ENCODE peak calls at places on chromosomes 16 and 17, in four cellular contexts. B is K562, S is GM12878, H is HL-60. P is an unnamed sample.

GRCh38 chr17:61406871-61407210 is 7.2 kb downstream of the TBX2 start:
- DNase-seq in B (no peak), S (no peak), H (no peak), P (peak)

GRCh38 chr16:2077696-2078095 is 29.9 kb downstream of the TSC2 start:
- DNase-seq in B (no peak), S (no peak), H (no peak), P (no peak)

GRCh38 chr17:83079766-83080616 is 582 bp downstream of the METRNL start:
- DNase-seq in B (no peak), S (no peak), H (no peak), P (no peak)

GRCh38 chr16:71933913-71934696 is 38.8 kb downstream of the IST1 start:
- DNase-seq in B (peak), S (no peak), H (no peak), P (no peak)

GRCh38 chr17:11039342-11039741 is 201.5 kb upstream of the PIRT start:
- DNase-seq in B (no peak), S (no peak), H (no peak), P (no peak)

GRCh38 chr16:77452243-77452642 is 17.4 kb upstream of the ADAMTS18 start:
- DNase-seq in B (no peak), S (no peak), H (no peak), P (no peak)

GRCh38 chr17:69947027-69947759 is 127.8 kb upstream of the KCNJ16 start:
- DNase-seq in B (peak), S (no peak), H (no peak), P (no peak)

GRCh38 chr16:70428178-70428998 is 10.5 kb downstream of the ST3GAL2 start:
- DNase-seq in B (peak), S (peak), H (peak), P (no peak)

GRCh38 chr16:87628246-87628923 is 26.1 kb downstream of the JPH3 start:
- DNase-seq in B (no peak), S (no peak), H (no peak), P (no peak)

GRCh38 chr17:6753565-6753964 is 2.3 kb upstream of the XAF1 start:
- DNase-seq in B (no peak), S (no peak), H (no peak), P (no peak)

GRCh38 chr17:75364078-75364477 is 41.4 kb downstream of the GRB2 start:
- DNase-seq in B (no peak), S (no peak), H (no peak), P (no peak)

GRCh38 chr16:12559714-12560113 is 244.0 kb downstream of the CPPED1 start:
- DNase-seq in B (no peak), S (no peak), H (no peak), P (no peak)

GRCh38 chr17:34579017-34579946 is at the start of gene TMEM132E:
- DNase-seq in B (no peak), S (no peak), H (peak), P (peak)

GRCh38 chr16:1425616-1426370 is 5.1 kb upstream of the PERCC1 start:
- DNase-seq in B (no peak), S (no peak), H (no peak), P (no peak)

GRCh38 chr17:76740329-76741118 is 2.6 kb downstream of the MFSD11 start:
- DNase-seq in B (peak), S (no peak), H (no peak), P (no peak)

GRCh38 chr16:74896389-74897370 is 88.2 kb downstream of the WDR59 start:
- DNase-seq in B (peak), S (no peak), H (no peak), P (no peak)

GRCh38 chr16:88276591-88276990 is 106.2 kb upstream of the ZNF469 start:
- DNase-seq in B (no peak), S (no peak), H (no peak), P (no peak)

GRCh38 chr16:77387075-77387474 is 47.8 kb downstream of the ADAMTS18 start:
- DNase-seq in B (no peak), S (no peak), H (no peak), P (no peak)

GRCh38 chr16:7086842-7087616 is 245.6 kb upstream of the RBFOX1 start:
- DNase-seq in B (peak), S (no peak), H (peak), P (no peak)

GRCh38 chr17:30824002-30824355 is 513 bp downstream of the CRLF3 start:
- DNase-seq in B (peak), S (no peak), H (no peak), P (no peak)

GRCh38 chr17:79919862-79920720 is 80.9 kb upstream of the CBX4 start:
- DNase-seq in B (no peak), S (no peak), H (no peak), P (no peak)

GRCh38 chr17:2239882-2240430 is 63.6 kb downstream of the SMG6 start:
- DNase-seq in B (peak), S (peak), H (no peak), P (no peak)

GRCh38 chr16:71883193-71883848 is 661 bp downstream of the ZNF821 start:
- DNase-seq in B (peak), S (no peak), H (no peak), P (no peak)

GRCh38 chr16:13997526-13997925 is 73.6 kb upstream of the MRTFB start:
- DNase-seq in B (peak), S (no peak), H (no peak), P (no peak)

GRCh38 chr16:13999071-13999894 is 71.8 kb upstream of the MRTFB start:
- DNase-seq in B (peak), S (no peak), H (no peak), P (no peak)

GRCh38 chr16:13997933-13998332 is 73.2 kb upstream of the MRTFB start:
- DNase-seq in B (no peak), S (peak), H (peak), P (peak)

GRCh38 chr16:14001521-14001920 is 69.6 kb upstream of the MRTFB start:
- DNase-seq in B (no peak), S (no peak), H (no peak), P (no peak)

DNA sequence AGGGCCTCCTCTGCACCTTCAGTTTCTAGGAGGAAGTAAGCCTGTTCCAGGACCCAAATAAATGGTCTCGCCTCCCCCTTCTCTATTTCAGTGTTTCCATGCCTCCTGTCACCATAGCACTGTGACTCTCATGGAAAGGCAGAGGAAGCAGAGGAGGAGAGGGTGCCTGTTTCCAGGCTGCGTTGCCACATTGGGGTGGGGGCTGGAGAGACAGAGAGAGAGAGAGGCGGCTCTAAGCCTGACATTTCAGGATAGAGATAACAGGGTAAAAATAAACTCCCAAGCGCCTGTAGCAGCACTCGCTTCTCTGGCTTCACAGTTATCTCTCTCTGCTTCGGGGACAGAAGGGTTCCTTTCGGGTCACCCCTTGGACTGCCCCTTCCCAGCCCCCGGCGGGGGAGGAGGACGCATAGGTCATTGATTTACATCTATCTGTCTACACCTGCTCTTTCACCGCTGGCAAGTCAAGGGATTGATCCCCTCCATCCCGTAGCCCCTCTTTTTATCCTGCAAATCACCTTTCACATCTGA is 71.2 kb upstream of the MRTFB start:
- DNase-seq in B (peak), S (no peak), H (no peak), P (no peak)
- TF ChIP-seq SPI1 in B (no peak), S (no peak), H (no peak), P (peak)

DNA sequence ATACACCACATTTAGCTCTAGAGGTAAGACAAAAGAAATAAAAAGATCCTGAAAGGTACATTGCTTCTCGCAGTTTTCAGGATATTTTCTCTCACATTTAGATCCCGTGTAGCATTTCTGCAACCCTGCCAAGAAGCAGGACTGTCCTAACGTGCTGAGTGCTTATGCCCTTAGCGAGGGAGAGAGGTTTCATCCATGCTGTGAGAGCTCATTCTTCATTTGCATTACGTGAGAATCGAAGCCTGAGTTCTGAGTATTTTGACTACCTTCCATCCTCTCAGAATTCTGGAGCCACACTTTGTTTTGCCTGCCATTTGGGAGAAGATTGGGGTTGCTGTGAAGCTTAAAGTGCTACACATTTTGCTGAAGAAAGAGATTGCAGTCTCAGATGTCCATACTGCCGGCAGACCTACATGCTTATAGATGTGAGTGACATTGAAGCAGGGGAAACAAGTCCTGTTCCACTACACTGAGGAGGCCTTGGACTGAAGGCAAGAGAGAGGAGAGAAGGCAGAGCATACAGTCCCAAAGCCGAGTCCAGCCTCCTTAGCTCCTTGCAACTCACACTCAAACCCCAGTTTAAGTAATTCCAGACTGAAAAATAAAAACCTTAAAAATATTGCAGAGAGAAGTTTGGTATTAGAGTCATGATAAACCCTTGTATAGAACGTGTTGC is 183.0 kb downstream of the PRKCA start:
- DNase-seq in B (no peak), S (no peak), H (no peak), P (no peak)
- TF ChIP-seq SPI1 in B (no peak), S (no peak), H (no peak), P (no peak)

GRCh38 chr17:77771145-77771544 is 187.4 kb upstream of the TNRC6C start:
- DNase-seq in B (no peak), S (no peak), H (no peak), P (no peak)

GRCh38 chr17:77769762-77770161 is 188.7 kb upstream of the TNRC6C start:
- DNase-seq in B (no peak), S (no peak), H (no peak), P (no peak)

GRCh38 chr17:77771587-77771986 is 186.9 kb upstream of the TNRC6C start:
- DNase-seq in B (no peak), S (no peak), H (no peak), P (no peak)

GRCh38 chr17:77769215-77769614 is 189.3 kb upstream of the TNRC6C start:
- DNase-seq in B (no peak), S (no peak), H (no peak), P (no peak)

GRCh38 chr17:77770331-77771105 is 188.0 kb upstream of the TNRC6C start:
- DNase-seq in B (peak), S (no peak), H (no peak), P (no peak)
- TF ChIP-seq SPI1 in B (no peak), S (no peak), H (no peak), P (no peak)

GRCh38 chr17:59766486-59766885 is 59.0 kb downstream of the VMP1 start:
- DNase-seq in B (no peak), S (no peak), H (no peak), P (no peak)
- TF ChIP-seq SPI1 in B (no peak), S (no peak), H (no peak), P (no peak)

P was measured in GM12891.